ENCODE peak calls at places on chromosomes 12 and 14, in eight cellular contexts. Z is fibroblast of villous mesenchyme, K is mucosa of descending colon, U is AG04449, F is mammary epithelial cell, O is hepatocyte, Q is HL-60, G is fibroblast of lung. P is an unnamed sample.

GRCh38 chr12:121465921-121466799 is 66.2 kb downstream of the RNF34 start:
- DNase-seq in Z (no peak), K (peak; percentile 34), U (no peak), F (peak; percentile 19), O (peak; percentile 50), Q (peak; percentile 50), G (no peak), P (peak; percentile 22)

GRCh38 chr12:94832780-94833760 is 170.4 kb downstream of the NDUFA12 start:
- DNase-seq in Z (peak; percentile 97), K (no peak), U (peak; percentile 19), F (no peak), O (peak; percentile 49), Q (no peak), G (peak; percentile 57), P (no peak)

GRCh38 chr12:49057888-49058287 is 2.7 kb downstream of the KMT2D start:
- DNase-seq in Z (no peak), K (peak; percentile 40), U (no peak), F (peak; percentile 7), O (no peak), Q (no peak), G (no peak), P (peak; percentile 19)

GRCh38 chr12:34107016-34107415 is 84.7 kb downstream of the ALG10 start:
- DNase-seq in Z (no peak), K (no peak), U (no peak), F (no peak), O (no peak), Q (no peak), G (no peak), P (no peak)

GRCh38 chr12:41998451-41998850 is 146.2 kb downstream of the GXYLT1 start:
- DNase-seq in Z (no peak), K (no peak), U (no peak), F (no peak), O (no peak), Q (no peak), G (no peak), P (no peak)

GRCh38 chr12:3200032-3200617 is 122.9 kb downstream of the TSPAN9 start:
- DNase-seq in Z (peak; percentile 77), K (peak; percentile 19), U (no peak), F (peak; percentile 49), O (peak; percentile 80), Q (no peak), G (peak; percentile 50), P (peak; percentile 64)

GRCh38 chr12:125331342-125332052 is 266.3 kb downstream of the AACS start:
- DNase-seq in Z (no peak), K (peak; percentile 11), U (no peak), F (no peak), O (peak; percentile 19), Q (no peak), G (no peak), P (no peak)

GRCh38 chr12:49227701-49228100 is 37.2 kb upstream of the TUBA1C start:
- DNase-seq in Z (no peak), K (no peak), U (no peak), F (no peak), O (no peak), Q (no peak), G (no peak), P (no peak)

GRCh38 chr14:21096889-21097615 is 1.4 kb downstream of the ZNF219 start:
- DNase-seq in Z (no peak), K (no peak), U (no peak), F (no peak), O (no peak), Q (no peak), G (no peak), P (no peak)

GRCh38 chr14:84036863-84037262 is 1493.1 kb upstream of the FLRT2 start:
- DNase-seq in Z (peak; percentile 51), K (no peak), U (no peak), F (peak; percentile 0), O (no peak), Q (peak; percentile 54), G (peak; percentile 62), P (peak; percentile 1)

GRCh38 chr14:103854017-103854808 is 6.8 kb upstream of the PPP1R13B start:
- DNase-seq in Z (no peak), K (no peak), U (no peak), F (no peak), O (no peak), Q (no peak), G (no peak), P (peak; percentile 54)

GRCh38 chr12:121611306-121611705 is 15.0 kb upstream of the ORAI1 start:
- DNase-seq in Z (no peak), K (no peak), U (no peak), F (no peak), O (no peak), Q (no peak), G (no peak), P (no peak)

DNA sequence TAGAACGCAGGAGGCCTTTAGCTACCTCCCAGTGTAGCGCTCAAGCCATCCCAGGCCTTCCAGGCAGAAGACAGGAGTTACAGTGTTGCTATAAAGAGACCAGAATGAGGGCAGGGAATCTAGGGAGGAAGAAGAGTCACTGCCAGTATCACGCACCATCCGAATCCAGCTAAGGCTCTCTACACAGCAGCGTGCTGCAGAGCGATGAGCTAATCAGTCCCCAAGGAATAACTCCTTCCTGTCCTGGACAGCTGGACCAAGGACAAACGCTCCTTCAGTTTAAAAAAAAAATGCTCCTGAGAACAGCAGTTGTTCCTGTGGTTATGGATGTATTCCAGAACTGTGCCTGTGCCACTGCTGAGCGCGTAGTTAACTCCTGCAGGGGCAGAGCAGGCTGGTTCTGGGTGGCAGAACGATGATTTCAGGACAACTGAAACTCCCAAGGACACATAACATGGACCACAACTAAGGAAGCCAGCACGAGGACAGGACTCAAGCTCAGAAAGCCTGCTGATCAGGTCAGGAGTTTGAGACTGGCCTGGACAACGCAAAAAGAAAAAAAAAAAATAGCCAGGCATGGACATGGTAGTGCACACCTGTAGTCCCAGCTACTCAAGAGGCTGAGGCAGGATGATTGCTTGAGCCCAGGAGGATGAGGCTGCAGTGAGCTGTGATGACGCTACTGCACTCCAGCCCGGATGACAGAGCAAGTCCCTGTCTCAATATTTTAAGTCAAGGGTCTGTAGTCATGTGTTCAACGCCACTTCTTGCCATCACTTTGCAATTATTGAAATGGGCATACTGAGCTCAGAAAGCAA is 2.6 kb downstream of the IFFO1 start:
- DNase-seq in Z (peak; percentile 76), K (no peak), U (no peak), F (no peak), O (no peak), Q (no peak), G (peak; percentile 80), P (no peak)
- H3K4me3 ChIP-seq in Z (peak overlapping the region; percentile 81), K (no peak overlapping the region), U (peak overlapping the region; percentile 32), F (no peak overlapping the region), O (no peak overlapping the region), Q (no peak overlapping the region), G (peak overlapping the region; percentile 87), P (no peak overlapping the region)

DNA sequence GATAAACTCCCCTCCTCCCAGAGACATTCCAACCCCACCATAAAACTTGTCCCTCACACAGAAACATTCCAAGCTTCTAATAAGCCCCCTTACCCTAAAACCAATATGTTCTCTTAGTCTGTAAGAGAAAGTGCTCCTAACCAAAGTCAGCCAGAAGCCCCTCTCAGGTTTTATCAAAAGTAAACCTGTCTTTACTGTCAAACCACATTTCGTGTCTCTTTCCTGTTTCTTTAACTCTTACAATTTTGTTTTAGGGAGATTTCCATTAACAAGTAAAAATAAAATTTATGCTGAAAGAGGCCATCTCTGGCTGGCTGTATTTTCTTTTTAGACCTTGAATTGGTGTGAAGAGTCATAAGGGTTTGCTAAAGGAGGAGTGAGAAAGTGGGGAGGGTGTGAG is 29.8 kb upstream of the CAPRIN2 start:
- DNase-seq in Z (no peak), K (no peak), U (no peak), F (no peak), O (no peak), Q (no peak), G (no peak), P (no peak)
- H3K4me3 ChIP-seq in Z (no peak overlapping the region), K (no peak overlapping the region), U (no peak overlapping the region), F (no peak overlapping the region), O (no peak overlapping the region), Q (no peak overlapping the region), G (no peak overlapping the region), P (no peak overlapping the region)

GRCh38 chr12:27970391-27970980 is 2.0 kb downstream of the PTHLH start:
- DNase-seq in Z (peak; percentile 52), K (no peak), U (no peak), F (peak; percentile 66), O (peak; percentile 47), Q (no peak), G (peak; percentile 35), P (peak; percentile 81)

GRCh38 chr12:27967551-27968054 is 4.9 kb downstream of the PTHLH start:
- DNase-seq in Z (peak; percentile 6), K (no peak), U (no peak), F (no peak), O (no peak), Q (no peak), G (no peak), P (peak; percentile 47)

GRCh38 chr12:27969901-27970390 is 2.6 kb downstream of the PTHLH start:
- DNase-seq in Z (peak; percentile 33), K (peak; percentile 36), U (no peak), F (peak; percentile 95), O (peak; percentile 76), Q (no peak), G (no peak), P (peak; percentile 90)

GRCh38 chr12:27970981-27971489 is 1.5 kb downstream of the PTHLH start:
- DNase-seq in Z (peak; percentile 16), K (peak; percentile 11), U (no peak), F (no peak), O (peak; percentile 16), Q (no peak), G (peak; percentile 23), P (peak; percentile 81)

DNA sequence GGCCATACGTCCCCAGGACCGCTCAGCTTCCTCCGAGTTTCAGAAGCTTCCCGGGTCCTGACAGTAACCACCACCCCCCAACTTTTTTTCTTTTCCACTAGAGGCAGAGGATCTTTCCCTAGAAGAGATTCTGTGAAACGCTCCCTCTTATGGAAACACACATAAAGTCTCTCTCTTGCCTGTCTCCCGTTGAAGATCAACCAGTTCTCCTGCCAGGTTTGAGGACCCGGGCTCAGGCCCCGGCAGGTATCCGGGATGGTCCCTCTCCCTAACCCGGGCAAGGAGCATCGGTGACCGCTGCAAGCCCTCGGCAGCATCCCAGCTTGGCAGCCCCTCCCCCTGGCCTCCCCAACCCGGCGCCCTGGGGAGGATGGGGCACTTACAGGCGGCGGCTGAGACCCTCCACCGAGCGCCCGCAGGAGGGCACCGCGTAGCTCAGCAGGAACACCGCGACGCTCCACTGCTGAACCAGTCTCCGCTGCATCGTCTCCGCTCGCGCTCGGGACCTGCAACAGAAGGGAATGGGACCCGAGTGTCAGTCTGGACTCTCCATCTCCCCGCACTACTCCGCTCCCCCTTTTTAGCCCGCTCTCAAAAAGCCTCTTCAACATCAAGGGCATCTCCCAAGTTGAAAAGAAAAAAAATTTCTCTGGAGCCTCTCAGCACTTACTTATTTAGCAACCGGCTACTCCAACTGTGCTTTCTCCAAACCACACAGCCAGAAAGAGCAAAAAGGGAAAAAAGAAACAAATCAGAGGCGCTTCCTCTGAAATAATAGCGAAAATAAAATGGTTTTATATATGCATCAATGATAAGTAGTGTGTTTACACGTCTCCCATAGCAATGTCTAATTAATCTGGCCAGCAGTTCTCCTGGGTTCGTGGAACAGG is 3.3 kb downstream of the PTHLH start:
- DNase-seq in Z (peak; percentile 28), K (no peak), U (no peak), F (no peak), O (peak; percentile 30), Q (no peak), G (peak; percentile 38), P (peak; percentile 47)
- H3K4me3 ChIP-seq in Z (peak overlapping the region; percentile 57), K (no peak overlapping the region), U (peak overlapping the region; percentile 65), F (peak overlapping the region; percentile 76), O (peak overlapping the region; percentile 77), Q (peak overlapping the region; percentile 28), G (peak overlapping the region; percentile 72), P (peak overlapping the region; percentile 81)

DNA sequence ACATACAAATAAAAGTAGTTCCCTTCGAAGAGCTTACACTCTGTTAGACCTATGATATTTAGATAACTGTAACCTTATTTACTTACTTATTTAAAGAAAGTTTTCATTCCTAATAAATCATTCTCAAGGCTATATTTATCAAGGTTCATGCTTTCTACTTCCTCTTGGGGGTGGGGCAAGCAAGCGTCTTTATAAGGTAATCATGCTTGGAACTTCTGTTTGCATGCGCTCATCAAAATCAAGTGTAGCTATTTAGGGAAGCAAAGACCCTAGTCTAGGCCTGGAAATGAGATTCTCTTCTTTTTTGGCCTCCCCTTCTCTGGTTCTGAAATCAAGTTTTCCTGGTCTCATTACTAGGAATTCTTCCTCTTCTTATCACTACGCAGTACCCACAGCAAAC is 766 bp downstream of the RERG start:
- DNase-seq in Z (no peak), K (no peak), U (no peak), F (no peak), O (no peak), Q (no peak), G (no peak), P (no peak)
- H3K4me3 ChIP-seq in Z (no peak overlapping the region), K (no peak overlapping the region), U (no peak overlapping the region), F (no peak overlapping the region), O (no peak overlapping the region), Q (no peak overlapping the region), G (peak overlapping the region; percentile 57), P (no peak overlapping the region)

P was measured in epithelial cell of esophagus.